ENCODE peak calls at places on chromosomes 2 and 18, in four cellular contexts. N, Q, T and G are unnamed samples.
A peak's percentile ranks its signal among the peaks of the same experiment; 100 is the strongest.

GRCh38 chr18:6327895-6328623 is 86.7 kb downstream of the L3MBTL4 start:
- DNase-seq in N (no peak), T (no peak), Q (no peak), G (no peak)

GRCh38 chr2:185179783-185180182 is 558.8 kb upstream of the FSIP2 start:
- DNase-seq in T (no peak), N (no peak), Q (no peak), G (no peak)

GRCh38 chr2:190468814-190469569 is 60.8 kb downstream of the MFSD6 start:
- DNase-seq in Q (no peak), T (peak; percentile 97), N (peak; percentile 73), G (peak; percentile 92)

GRCh38 chr18:54737986-54738385 is 90.3 kb upstream of the RAB27B start:
- DNase-seq in Q (no peak), T (peak; percentile 74), N (no peak), G (peak; percentile 57)

GRCh38 chr2:106350980-106351379 is 117.2 kb downstream of the RGPD3 start:
- DNase-seq in T (no peak), N (no peak), Q (no peak), G (no peak)

GRCh38 chr2:68193774-68194372 is 36.2 kb downstream of the PNO1 start:
- DNase-seq in T (peak; percentile 86), N (no peak), Q (no peak), G (peak; percentile 33)

GRCh38 chr18:48719988-48720654 is 181.3 kb downstream of the CTIF start:
- DNase-seq in Q (no peak), N (no peak), T (peak; percentile 42), G (peak; percentile 62)

GRCh38 chr2:137888845-137889244 is 75.4 kb upstream of the HNMT start:
- DNase-seq in T (peak; percentile 10), Q (no peak), N (peak; percentile 77), G (no peak)

GRCh38 chr2:110784047-110784631 is 51.8 kb downstream of the ACOXL start:
- DNase-seq in Q (no peak), N (no peak), T (no peak), G (no peak)

GRCh38 chr2:112251211-112251721 is 3.6 kb downstream of the ZC3H8 start:
- DNase-seq in Q (no peak), N (no peak), T (peak; percentile 73), G (peak; percentile 1)

GRCh38 chr18:36813111-36813752 is 15.6 kb downstream of the TPGS2 start:
- DNase-seq in T (no peak), N (no peak), Q (no peak), G (no peak)

GRCh38 chr2:222709191-222709891 is 37.9 kb downstream of the MOGAT1 start:
- DNase-seq in Q (no peak), T (peak; percentile 98), N (no peak), G (peak; percentile 90)

GRCh38 chr2:141021611-141022010 is 1109.2 kb downstream of the LRP1B start:
- DNase-seq in N (no peak), T (peak; percentile 49), Q (no peak), G (peak; percentile 25)

DNA sequence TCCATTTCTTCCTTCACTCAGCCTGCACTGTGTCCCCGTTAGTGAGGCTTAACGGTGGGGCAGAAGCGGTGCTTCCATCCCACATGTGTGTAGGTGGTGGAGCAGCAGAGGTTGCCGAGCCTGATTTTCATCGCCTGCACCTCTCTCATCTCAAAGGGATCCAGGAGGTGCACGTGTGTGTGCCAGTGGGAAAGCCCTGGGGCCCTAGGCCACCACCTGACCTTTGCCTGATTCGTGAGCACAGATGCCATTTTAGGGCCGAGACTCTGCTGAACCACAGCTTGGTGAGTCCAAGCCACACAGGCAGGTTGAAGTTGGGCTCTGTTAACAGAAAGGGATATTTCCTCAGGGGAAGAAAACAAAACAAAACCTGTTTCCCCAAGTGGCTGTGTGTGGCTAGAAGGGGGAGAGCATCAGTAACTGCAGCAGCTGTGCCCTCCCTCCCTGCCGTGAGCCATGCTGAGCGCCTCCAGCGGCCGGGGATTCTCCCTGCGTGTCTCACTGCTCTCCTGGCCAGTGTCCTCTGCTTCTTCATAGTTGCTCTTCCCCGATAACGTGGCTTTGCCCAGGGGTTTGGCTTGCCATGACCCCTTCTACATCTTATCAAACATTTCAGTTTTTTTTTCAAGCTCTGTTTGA is 81.5 kb downstream of the MAPRE2 start:
- DNase-seq in Q (no peak), N (no peak), T (no peak), G (no peak)
- TF ChIP-seq CTCF in Q (peak; percentile 29), N (no peak), T (no peak), G (no peak)

DNA sequence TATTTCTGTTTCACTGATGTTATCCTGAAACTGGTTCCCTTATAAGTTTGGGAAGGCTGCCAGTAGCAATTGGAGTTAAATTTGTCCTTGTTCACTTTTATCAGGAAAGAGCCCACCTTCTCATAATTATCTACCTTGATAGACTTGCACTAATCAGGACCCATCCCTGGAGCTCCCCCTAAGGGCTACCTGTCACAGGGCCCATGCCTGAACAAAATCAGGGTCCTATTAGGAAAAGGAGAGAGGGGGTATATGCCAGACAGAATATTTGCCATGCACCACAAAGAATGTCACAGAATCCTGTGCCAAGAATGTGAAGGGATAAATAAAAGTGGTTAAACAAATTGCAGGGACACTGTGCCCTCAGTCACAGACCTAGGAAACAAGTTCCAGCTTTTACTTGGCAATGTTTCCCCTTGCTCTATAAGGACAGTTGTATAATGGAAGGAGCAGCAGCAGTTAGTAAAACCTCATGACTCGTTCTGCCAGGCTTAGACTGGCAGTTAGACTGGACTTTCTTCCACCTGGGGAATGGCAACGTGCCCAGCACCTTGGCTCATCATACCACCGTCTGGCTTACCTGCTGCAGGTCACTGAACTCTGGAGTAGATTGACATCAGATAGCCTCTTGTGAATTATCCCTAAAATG is 32.3 kb upstream of the VWC2L start:
- DNase-seq in Q (no peak), T (no peak), N (peak; percentile 22), G (no peak)
- TF ChIP-seq CTCF in Q (no peak), T (no peak), N (peak; percentile 18), G (no peak)

DNA sequence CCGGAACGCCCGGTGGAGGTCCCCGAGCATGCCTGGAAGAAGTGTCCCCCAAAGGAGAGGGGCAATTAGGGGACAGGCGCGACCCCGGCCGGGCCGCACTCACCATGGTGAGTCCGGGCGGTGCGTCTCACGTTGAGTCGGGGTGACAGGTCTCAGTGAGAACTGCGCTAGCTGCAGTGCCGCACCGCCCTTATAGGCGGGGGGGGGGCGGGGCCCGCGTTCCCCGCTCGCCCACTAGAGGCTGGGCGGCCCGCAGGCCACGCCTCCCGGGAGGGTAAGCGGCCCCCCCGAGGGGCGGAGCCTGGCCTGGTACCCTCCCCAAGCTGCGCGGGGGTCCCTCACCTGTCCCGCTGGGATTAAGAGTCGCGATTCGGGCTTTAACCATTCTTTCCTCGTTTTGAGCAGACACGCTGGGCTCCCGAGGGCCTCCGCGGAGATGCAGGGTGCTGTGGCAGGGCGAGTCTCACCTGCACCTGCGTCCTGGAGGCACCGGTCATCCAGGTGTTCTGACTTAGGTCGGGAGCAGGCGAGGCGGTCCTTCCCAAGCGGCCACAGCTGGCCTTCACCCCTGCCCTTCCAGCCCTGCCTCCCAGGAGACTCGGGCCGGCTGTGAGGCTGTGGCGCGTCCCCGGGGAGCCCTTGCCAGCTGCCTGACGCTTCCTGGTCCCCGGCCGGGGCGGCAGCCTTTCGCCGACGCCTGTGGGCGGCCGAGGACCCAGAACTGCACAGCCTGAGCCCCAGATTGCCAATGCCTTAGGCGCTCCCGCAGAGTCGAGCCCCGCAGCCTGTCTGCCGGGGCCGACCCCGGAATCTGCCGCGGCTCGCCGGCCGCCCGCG is at the start of gene TUBA4A:
- DNase-seq in Q (peak; percentile 95), T (peak; percentile 35), N (peak; percentile 87), G (no peak)
- TF ChIP-seq CTCF in Q (no peak), T (no peak), N (no peak), G (no peak)

DNA sequence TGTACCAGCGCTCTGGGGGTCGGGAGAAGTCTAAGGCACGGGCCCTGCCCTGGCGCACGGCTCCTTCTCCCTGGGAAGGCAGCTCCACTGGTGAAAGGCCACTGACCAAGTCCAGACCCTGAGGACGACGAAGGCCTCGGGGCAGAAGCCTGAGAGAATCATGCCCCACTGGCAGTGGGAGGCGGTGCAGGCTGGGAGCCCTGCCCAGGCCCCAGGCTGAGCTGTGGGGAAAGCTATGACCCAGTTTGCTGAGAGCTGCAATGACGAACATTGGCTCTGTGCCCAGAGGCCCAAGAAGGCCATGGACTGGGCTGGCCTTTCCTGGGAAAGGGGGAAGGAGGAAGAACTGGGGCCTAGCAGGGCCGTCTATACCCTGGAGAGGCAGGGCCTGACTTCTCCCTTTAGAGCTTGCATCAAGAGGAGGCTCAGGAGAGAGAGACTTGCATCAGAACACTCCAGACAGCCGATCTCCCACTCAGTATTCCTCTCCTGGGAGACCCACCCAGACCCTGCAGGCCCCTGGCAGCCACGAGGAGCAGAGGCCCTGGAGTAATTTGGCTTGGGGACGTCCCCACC is 32.9 kb downstream of the HS1BP3 start:
- DNase-seq in Q (no peak), T (peak; percentile 100), N (peak; percentile 93), G (peak; percentile 99)
- TF ChIP-seq CTCF in Q (no peak), T (peak; percentile 40), N (peak; percentile 51), G (peak; percentile 79)